ENCODE peak calls at places on chromosomes 6 and 20, in six cellular contexts. J, Z, A, D, P and Y are unnamed samples.

GRCh38 chr6:42099340-42100028 is 42.9 kb downstream of the C6orf132 start:
- DNase-seq in J (peak), Z (peak), A (no peak), D (no peak), P (no peak), Y (no peak)

GRCh38 chr20:2859330-2860121 is 13.8 kb upstream of the PTPRA start:
- DNase-seq in J (no peak), Z (no peak), A (no peak), D (no peak), P (no peak), Y (no peak)

GRCh38 chr20:17648782-17649730 is 33.0 kb downstream of the RRBP1 start:
- DNase-seq in J (no peak), Z (no peak), A (no peak), D (peak), P (no peak), Y (no peak)

GRCh38 chr6:136753624-136754023 is 38.7 kb downstream of the MAP3K5 start:
- DNase-seq in J (no peak), Z (no peak), A (no peak), D (no peak), P (no peak), Y (no peak)

GRCh38 chr6:1283486-1283885 is 28.4 kb upstream of the FOXQ1 start:
- DNase-seq in J (no peak), Z (no peak), A (no peak), D (no peak), P (no peak), Y (no peak)

GRCh38 chr6:7899046-7899888 is 11.3 kb downstream of the TXNDC5 start:
- DNase-seq in J (peak), Z (peak), A (no peak), D (no peak), P (no peak), Y (no peak)

GRCh38 chr20:24894488-24894887 is 54.6 kb upstream of the CST7 start:
- DNase-seq in J (no peak), Z (no peak), A (no peak), D (no peak), P (no peak), Y (no peak)

GRCh38 chr6:105618247-105618646 is 215.4 kb upstream of the PREP start:
- DNase-seq in J (no peak), Z (no peak), A (no peak), D (no peak), P (no peak), Y (no peak)

GRCh38 chr6:106534564-106534982 is 94.7 kb downstream of the RTN4IP1 start:
- DNase-seq in J (no peak), Z (no peak), A (no peak), D (no peak), P (no peak), Y (no peak)

GRCh38 chr20:60264024-60264709 is 305.9 kb downstream of the CDH26 start:
- DNase-seq in J (no peak), Z (no peak), A (no peak), D (no peak), P (no peak), Y (no peak)

DNA sequence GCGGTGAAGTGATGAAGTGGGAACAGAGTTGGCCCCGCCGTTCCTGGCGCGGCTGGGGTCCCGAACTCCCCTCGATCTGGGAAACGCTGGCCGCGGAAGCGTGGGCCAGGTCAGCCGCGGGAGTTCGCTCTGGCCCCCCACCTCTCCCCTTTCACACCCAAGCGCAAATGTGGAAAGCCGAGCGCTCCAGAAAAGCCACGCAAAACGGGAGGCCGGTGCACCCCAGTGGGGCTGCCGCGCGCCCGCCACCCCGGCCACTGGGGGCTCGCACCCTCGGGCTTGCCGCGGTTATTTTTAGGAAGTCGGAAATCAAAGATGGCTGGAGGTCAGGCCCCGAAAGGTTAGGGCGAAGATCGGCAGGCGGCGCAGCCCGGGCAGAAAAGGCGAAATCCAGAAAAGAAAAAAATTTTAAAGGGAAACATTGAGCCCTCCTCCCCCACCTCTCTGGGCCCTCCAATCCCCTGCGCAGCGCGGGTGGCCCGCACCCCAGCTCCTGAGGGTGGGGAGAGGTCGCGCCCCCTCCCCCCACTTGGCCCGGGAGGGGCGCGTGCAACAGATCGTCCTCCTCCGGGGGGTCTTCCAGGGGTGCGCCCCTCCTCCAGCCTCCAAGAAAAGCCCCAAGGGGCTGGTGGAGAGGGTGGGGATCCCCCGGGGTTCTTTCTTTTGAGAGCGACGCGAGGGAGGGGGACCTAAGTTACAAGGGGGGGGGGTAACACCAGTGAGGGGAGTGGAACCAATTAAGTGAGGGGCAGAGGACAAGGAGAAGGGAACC is 915 bp downstream of the SALL4 start:
- DNase-seq in J (no peak), Z (no peak), A (no peak), D (no peak), P (peak), Y (no peak)
- TF ChIP-seq TAF1 in J (no peak), Z (no peak), A (no peak), D (no peak), P (peak), Y (no peak)

DNA sequence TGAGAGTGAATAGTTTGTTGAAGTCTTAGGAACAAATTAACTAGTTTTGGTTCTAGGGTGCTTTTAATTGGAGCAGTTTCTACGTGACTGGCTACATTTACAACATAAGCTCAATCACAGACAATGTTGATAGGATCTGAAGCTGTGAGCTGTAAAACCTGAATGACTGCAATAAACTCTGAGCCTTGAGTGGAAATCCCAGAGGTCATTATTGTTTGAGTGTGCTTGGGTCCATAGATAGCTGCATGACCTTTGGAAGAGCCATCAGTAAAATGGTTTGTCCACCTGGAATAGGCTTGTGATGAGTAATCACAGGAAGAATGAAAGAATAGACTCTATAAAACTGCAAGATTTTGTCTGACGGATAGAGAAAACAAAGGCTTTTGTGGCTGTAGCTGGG is 26.7 kb downstream of the HLA-DRB1 start:
- DNase-seq in J (no peak), Z (no peak), A (no peak), D (no peak), P (no peak), Y (no peak)
- TF ChIP-seq POLR2A in J (no peak), Z (no peak), A (no peak), D (no peak), P (no peak), Y (no peak)

GRCh38 chr20:45449528-45449927 is 20.0 kb upstream of the WFDC2 start:
- DNase-seq in J (no peak), Z (no peak), A (no peak), D (no peak), P (no peak), Y (no peak)
- TF ChIP-seq POLR2AphosphoS5 in J (no peak), Z (no peak), A (no peak), D (no peak), P (no peak), Y (no peak)

DNA sequence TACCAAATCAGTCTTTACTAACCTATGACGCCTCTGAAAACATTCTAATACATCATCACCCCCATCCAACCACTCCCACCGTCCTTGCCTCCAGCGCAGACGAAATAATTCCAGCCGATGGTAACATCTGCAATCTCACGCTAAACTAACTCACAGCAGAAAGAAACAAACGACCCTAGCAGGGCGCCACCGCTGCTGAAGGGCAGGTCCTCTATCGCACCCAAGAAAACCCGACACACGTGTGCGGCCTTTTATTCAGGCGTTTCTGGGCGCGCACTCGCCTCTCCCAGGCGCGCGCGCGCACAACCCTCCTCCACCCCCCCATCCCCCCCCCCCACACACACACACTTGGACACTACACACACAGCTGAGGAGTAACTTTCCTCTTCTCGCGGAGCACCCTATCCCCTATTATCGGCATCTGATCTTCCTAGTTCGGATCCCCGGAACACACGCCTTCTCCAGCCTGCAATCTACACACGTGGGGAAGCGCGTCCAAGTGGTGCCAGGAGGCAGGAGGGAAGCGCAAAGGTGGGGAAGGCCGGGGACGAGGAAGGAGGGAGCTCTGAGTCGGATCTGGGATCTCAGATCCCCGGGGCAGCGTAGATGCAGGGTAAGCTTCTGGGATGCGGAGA is 1.4 kb downstream of the GFOD1 start:
- DNase-seq in J (peak), Z (peak), A (peak), D (no peak), P (no peak), Y (peak)
- TF ChIP-seq TAF1 in J (peak), Z (no peak), A (peak), D (peak), P (no peak), Y (no peak)

GRCh38 chr6:16244446-16244845 is 6.1 kb downstream of the GMPR start:
- DNase-seq in J (no peak), Z (no peak), A (no peak), D (no peak), P (no peak), Y (no peak)

GRCh38 chr6:16241321-16241689 is 2.9 kb downstream of the GMPR start:
- DNase-seq in J (no peak), Z (no peak), A (no peak), D (no peak), P (no peak), Y (no peak)

GRCh38 chr6:16244869-16245451 is 6.6 kb downstream of the GMPR start:
- DNase-seq in J (no peak), Z (no peak), A (no peak), D (no peak), P (no peak), Y (no peak)

GRCh38 chr6:16243055-16243454 is 4.7 kb downstream of the GMPR start:
- DNase-seq in J (no peak), Z (no peak), A (no peak), D (no peak), P (no peak), Y (no peak)

DNA sequence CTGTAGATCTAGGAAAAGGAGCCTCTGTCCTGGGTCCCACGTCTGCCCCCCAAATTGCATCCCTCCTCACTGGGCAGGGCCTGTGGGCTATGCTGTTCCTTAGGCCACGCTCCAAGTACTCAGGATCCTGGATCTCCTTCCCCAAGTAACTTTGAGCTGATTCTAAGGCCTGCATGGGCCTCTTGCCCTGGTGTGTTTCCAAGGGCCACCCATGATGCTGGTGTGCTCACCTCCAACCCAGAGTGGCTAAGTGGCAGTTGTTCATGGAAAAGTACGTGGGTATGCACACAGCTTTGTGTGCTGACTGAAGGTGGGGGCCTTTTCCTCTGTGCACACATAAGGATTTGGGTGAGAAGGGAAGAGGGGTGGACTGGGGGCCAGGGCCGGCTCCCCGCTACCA is 5.3 kb downstream of the GMPR start:
- DNase-seq in J (no peak), Z (no peak), A (no peak), D (no peak), P (no peak), Y (no peak)
- TF ChIP-seq POLR2A in J (no peak), Z (no peak), A (no peak), D (no peak), P (no peak), Y (no peak)

GRCh38 chr6:27293436-27294152 is 18.5 kb downstream of the POM121L2 start:
- DNase-seq in J (peak), Z (peak), A (no peak), D (no peak), P (peak), Y (no peak)

GRCh38 chr6:27294409-27294808 is 17.7 kb downstream of the POM121L2 start:
- DNase-seq in J (peak), Z (no peak), A (no peak), D (no peak), P (no peak), Y (no peak)

GRCh38 chr6:27296106-27296783 is 15.8 kb downstream of the POM121L2 start:
- DNase-seq in J (peak), Z (no peak), A (no peak), D (no peak), P (peak), Y (no peak)

GRCh38 chr6:27297484-27297856 is 14.6 kb downstream of the POM121L2 start:
- DNase-seq in J (no peak), Z (no peak), A (no peak), D (no peak), P (no peak), Y (no peak)

DNA sequence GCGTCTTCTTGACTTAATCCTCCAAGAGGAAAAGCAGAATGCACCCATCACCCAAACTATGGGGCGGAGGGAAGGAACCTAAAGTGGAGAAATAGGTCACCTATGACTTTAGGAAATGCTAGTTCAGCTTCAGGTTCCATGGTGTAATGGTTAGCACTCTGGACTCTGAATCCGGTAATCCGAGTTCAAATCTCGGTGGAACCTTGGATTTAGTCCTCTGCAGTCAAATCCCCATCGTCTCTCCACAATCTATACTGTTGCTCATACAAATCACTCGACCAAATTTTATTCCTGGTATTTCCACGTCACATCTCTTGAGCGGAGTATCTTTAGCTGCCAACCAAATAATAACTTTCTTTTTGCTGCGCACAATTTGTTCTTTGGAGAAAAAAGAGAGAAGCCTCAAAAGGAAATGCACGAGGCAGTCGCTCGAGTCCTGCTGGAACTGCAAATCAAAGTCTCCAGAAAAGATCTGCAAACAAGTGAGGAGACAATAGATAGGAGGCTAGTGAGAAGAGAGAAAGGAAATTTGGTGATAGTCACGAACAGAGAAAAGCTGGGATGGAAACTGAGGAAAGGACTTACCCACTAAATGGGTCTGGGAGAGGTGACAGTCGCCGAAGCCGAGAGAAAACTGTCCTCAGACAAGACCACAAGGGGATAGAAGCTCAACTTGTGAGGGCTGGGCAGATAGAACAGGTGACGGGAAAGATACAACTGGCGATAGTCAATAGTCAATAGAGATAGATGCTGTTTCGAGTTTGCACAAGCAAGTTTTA is 16.6 kb downstream of the POM121L2 start:
- DNase-seq in J (peak), Z (peak), A (no peak), D (no peak), P (peak), Y (no peak)
- TF ChIP-seq POLR2AphosphoS5 in J (no peak), Z (no peak), A (no peak), D (no peak), P (no peak), Y (no peak)

DNA sequence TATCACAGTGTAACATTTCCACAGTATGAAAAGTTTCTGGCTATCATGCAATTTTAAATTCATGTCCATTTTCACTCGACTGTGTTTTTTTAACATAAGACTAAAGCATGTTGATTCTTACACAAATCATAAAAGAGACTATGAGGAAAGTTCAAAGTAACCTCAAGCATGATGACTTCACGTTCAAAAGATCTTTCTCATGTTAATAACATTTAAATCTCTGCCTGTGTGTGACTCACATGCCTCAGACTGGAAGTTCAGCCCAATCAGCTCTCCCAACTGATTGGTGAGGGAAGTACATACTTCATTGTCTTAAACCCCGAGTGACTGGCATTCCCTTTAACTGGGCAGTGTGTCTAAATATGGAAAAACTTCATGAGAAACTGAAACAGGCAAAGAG is 37.4 kb downstream of the ATXN1 start:
- DNase-seq in J (no peak), Z (peak), A (no peak), D (no peak), P (no peak), Y (no peak)
- TF ChIP-seq TAF1 in J (no peak), Z (no peak), A (no peak), D (no peak), P (no peak), Y (no peak)

DNA sequence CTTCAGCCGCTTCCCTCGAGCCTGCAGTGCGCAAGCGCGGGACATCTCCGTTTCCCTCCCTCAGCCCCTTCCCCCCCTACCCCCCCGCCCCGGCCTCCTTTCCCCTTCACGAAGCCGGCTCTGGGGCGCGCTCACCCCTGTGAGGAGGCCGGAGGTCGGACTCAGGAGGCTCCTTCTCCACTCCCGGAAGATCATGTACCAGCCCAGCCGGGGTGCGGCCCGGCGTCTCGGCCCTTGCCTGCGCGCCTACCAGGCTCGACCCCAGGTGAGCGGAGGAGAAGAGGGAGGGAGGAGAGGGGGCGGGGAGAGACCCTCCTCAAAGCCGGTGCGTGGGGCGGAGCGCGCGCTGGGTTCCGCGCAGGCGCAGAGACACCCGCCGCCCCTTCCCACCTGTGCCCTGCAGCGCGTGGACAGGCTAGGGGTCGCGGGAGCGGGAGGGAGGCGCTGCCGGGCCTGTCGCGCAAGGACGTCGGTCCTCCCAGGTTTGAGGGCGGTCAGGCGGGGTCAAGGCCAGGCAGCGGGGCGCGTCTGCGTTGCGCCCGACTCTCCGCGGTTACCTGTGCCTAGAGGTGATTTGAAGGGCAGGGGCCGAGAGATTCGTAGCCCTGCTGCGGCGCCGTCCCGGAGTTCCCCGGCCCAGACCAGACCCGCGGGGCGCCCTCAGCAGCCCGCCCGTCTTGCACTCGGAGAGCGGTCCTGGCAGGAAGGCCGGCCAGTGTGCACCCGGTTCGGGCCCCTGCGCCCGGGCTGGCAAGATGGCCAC is at the start of gene C6orf136:
- DNase-seq in J (peak), Z (peak), A (peak), D (peak), P (peak), Y (peak)
- TF ChIP-seq POLR2A in J (peak), Z (peak), A (no peak), D (peak), P (peak), Y (peak)

DNA sequence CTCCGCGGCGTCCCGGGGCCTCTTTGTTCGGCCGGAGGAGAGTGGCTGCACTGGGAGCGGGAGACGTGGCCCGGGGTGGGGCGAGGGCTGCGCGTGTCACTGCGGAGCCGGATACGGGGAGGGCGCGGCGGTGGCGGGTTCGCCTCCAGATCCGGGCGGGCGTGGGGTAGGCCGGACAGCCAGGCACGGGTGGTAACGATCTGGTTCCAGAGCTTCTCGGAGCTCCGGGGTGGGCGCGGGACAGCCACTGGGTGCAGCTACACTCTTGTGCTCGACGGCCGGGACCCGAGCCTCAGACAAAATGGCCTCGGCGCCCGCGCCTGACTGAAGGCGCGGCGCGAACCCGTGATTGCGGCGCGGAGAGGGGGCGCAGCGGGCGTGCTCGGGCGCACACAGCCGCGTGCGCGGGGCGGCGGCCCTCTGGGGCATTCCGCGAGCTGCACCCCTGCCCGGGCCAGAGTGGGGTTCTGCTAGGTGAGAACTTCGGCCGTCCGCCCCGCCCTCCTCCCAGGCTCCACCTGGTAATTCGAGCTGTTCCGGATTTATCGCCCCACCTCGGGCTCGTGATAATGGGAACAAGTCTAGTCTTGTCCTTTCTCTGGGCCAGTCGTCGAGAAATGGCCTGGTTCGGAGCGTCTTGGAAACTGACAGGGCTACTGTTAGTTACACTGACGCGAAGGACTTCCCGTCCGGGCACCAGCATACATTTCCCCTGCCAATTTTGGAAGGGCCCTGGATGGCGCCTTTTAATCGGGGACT is 1.0 kb downstream of the LOC128125822 start:
- DNase-seq in J (peak), Z (peak), A (peak), D (peak), P (peak), Y (peak)
- TF ChIP-seq POLR2AphosphoS5 in J (peak), Z (peak), A (peak), D (peak), P (peak), Y (peak)